ENCODE peak calls at places on chromosomes 16 and 17, in eight cellular contexts. A is IMR-90, Y is hepatocyte, V is GM23338, H is endothelial cell of umbilical vein, Z is PC-3, G is GM23248, D is OCI-LY7. R is an unnamed sample.

GRCh38 chr17:80619535-80620235 is 75.0 kb downstream of the RPTOR start:
- DNase-seq in A (peak; percentile 11), Y (peak; percentile 32), V (no peak), H (no peak), Z (peak; percentile 89), G (peak; percentile 15), D (no peak), R (peak; percentile 70)

GRCh38 chr17:40862985-40863733 is 3.9 kb downstream of the KRT12 start:
- DNase-seq in A (no peak), Y (no peak), V (peak; percentile 96), H (peak; percentile 19), Z (no peak), G (no peak), D (peak; percentile 8), R (peak; percentile 9)

GRCh38 chr16:89822188-89823086 is 5.8 kb upstream of the SPIRE2 start:
- DNase-seq in A (no peak), Y (peak; percentile 77), V (no peak), H (no peak), Z (no peak), G (no peak), D (no peak), R (no peak)

GRCh38 chr17:57080708-57081107 is 4.3 kb upstream of the AKAP1 start:
- DNase-seq in A (peak; percentile 13), Y (no peak), V (no peak), H (no peak), Z (peak; percentile 53), G (peak; percentile 16), D (no peak), R (no peak)

GRCh38 chr16:4032768-4033167 is 83.5 kb downstream of the ADCY9 start:
- DNase-seq in A (peak; percentile 52), Y (no peak), V (no peak), H (peak; percentile 48), Z (no peak), G (peak; percentile 58), D (peak; percentile 31), R (peak; percentile 34)

GRCh38 chr17:9044796-9045470 is 23.6 kb downstream of the NTN1 start:
- DNase-seq in A (no peak), Y (no peak), V (no peak), H (no peak), Z (peak; percentile 8), G (peak; percentile 25), D (no peak), R (no peak)

GRCh38 chr16:81008151-81008789 is 1.3 kb downstream of the CENPN start:
- DNase-seq in A (no peak), Y (no peak), V (no peak), H (peak; percentile 9), Z (no peak), G (no peak), D (no peak), R (peak; percentile 1)

GRCh38 chr17:43774304-43775250 is 4.2 kb downstream of the DUSP3 start:
- DNase-seq in A (no peak), Y (no peak), V (no peak), H (no peak), Z (no peak), G (no peak), D (no peak), R (no peak)

GRCh38 chr17:58520843-58521430 is 6.5 kb upstream of the MTMR4 start:
- DNase-seq in A (peak; percentile 13), Y (peak; percentile 51), V (peak; percentile 83), H (no peak), Z (peak; percentile 32), G (peak; percentile 40), D (peak; percentile 79), R (no peak)

GRCh38 chr17:67071595-67071994 is 27.2 kb downstream of the CACNG1 start:
- DNase-seq in A (no peak), Y (no peak), V (no peak), H (no peak), Z (no peak), G (no peak), D (no peak), R (no peak)

GRCh38 chr16:50213939-50214519 is 52.3 kb upstream of the ADCY7 start:
- DNase-seq in A (peak; percentile 62), Y (peak; percentile 54), V (peak; percentile 52), H (peak; percentile 86), Z (peak; percentile 71), G (peak; percentile 51), D (peak; percentile 55), R (no peak)

GRCh38 chr16:24291932-24292331 is 35.8 kb downstream of the CACNG3 start:
- DNase-seq in A (no peak), Y (no peak), V (no peak), H (no peak), Z (no peak), G (no peak), D (no peak), R (no peak)

GRCh38 chr17:10993126-10993525 is 155.2 kb upstream of the PIRT start:
- DNase-seq in A (no peak), Y (no peak), V (no peak), H (no peak), Z (no peak), G (no peak), D (no peak), R (no peak)

GRCh38 chr17:29160253-29160652 is 19.9 kb downstream of the MYO18A start:
- DNase-seq in A (no peak), Y (no peak), V (no peak), H (no peak), Z (no peak), G (no peak), D (no peak), R (no peak)

GRCh38 chr16:185213-185612 is 5.0 kb downstream of the HBQ1 start:
- DNase-seq in A (no peak), Y (no peak), V (no peak), H (no peak), Z (no peak), G (no peak), D (no peak), R (no peak)
- H4K20me1 ChIP-seq in A (peaks cover 26% of the 10 kb centered on the region), Y (peaks cover 4% of the 10 kb centered on the region), V (no peaks in the 10 kb centered on the region), H (no peaks in the 10 kb centered on the region), Z (no peaks in the 10 kb centered on the region), G (no peaks in the 10 kb centered on the region), D (no peaks in the 10 kb centered on the region), R (no peaks in the 10 kb centered on the region)

GRCh38 chr17:82232322-82232785 is 3.5 kb downstream of the SLC16A3 start:
- DNase-seq in A (no peak), Y (no peak), V (no peak), H (no peak), Z (no peak), G (no peak), D (no peak), R (no peak)
- H3K4me1 ChIP-seq in A (peaks cover 43% of the 10 kb centered on the region), Y (peaks cover 55% of the 10 kb centered on the region), V (no peaks in the 10 kb centered on the region), H (peaks cover 23% of the 10 kb centered on the region), Z (peaks cover 53% of the 10 kb centered on the region), G (peaks cover 3% of the 10 kb centered on the region), D (peaks cover 43% of the 10 kb centered on the region), R (peaks cover 25% of the 10 kb centered on the region)

DNA sequence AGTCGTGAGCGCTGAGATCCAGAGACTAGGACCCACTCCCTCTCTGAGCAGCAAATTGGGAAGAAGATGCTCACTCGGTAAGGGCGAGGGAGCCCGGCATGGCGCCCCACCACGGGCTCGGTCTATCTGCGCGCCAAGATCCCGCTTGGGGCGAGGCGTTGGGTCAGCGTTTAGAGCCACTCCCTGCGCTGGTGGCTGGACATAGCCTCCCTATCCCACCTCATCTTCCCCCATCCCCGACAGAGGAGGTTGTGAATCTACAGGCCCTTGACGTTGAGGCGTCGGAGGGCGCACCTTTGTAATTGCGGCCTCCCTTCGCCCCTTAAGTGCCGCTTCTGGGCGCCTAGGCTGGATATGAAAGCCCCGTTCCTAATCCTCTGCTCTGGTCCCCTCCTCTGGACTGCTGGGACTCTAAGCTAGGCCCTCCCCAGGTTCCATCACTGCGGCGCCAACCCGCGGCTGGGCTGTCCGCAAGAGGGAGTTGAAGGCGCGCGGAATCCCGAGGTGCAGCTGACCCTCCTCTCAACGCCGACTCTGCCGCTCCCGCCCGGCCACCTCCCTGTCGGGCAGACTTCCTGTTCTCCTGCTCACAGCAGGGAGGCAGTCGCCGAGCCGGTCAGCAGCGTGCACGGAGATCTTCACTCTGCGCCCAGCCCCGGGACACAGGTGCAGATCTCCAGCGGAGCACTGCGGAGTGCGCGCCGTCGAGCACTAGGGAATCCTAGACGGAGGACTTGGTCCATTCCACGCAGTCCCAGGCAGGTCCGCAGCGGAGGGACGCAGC is 16.1 kb upstream of the HOXB9 start:
- DNase-seq in A (no peak), Y (no peak), V (peak; percentile 90), H (no peak), Z (no peak), G (no peak), D (no peak), R (no peak)
- H4K20me1 ChIP-seq in A (no peaks in the 10 kb centered on the region), Y (no peaks in the 10 kb centered on the region), V (peaks cover 49% of the 10 kb centered on the region), H (no peaks in the 10 kb centered on the region), Z (no peaks in the 10 kb centered on the region), G (no peaks in the 10 kb centered on the region), D (no peaks in the 10 kb centered on the region), R (no peaks in the 10 kb centered on the region)

GRCh38 chr17:68450391-68450790 is 6.9 kb downstream of the WIPI1 start:
- DNase-seq in A (no peak), Y (no peak), V (no peak), H (no peak), Z (no peak), G (no peak), D (no peak), R (no peak)

GRCh38 chr17:68443974-68444464 is 13.3 kb downstream of the WIPI1 start:
- DNase-seq in A (no peak), Y (no peak), V (no peak), H (no peak), Z (no peak), G (peak; percentile 47), D (no peak), R (no peak)

GRCh38 chr17:68449021-68449739 is 8.1 kb downstream of the WIPI1 start:
- DNase-seq in A (no peak), Y (no peak), V (no peak), H (no peak), Z (no peak), G (no peak), D (no peak), R (no peak)

GRCh38 chr17:68445671-68446070 is 11.6 kb downstream of the WIPI1 start:
- DNase-seq in A (no peak), Y (no peak), V (no peak), H (no peak), Z (no peak), G (no peak), D (no peak), R (no peak)

DNA sequence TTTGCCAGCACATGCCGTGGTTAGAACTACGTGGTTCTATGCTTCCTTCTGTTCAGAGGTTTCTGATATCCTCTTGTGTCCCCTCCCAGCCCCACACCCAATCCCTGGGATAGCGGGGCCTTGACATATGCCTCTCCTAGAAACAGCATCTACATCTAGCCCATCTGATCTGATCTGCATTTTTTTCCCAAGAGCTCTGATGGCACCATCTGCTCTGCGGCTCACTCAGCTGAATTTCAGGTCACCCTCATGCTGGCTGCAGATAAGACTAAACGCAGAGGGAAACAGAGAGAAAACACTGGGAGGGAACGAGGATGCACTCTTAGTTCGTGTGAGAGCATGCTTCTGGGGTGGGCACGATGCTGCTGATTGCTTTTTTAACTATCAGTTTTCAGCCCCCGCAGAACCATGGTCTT is 10.7 kb downstream of the WIPI1 start:
- DNase-seq in A (no peak), Y (no peak), V (no peak), H (no peak), Z (no peak), G (no peak), D (no peak), R (no peak)
- H3K4me1 ChIP-seq in A (no peaks in the 10 kb centered on the region), Y (peaks cover 4% of the 10 kb centered on the region), V (no peaks in the 10 kb centered on the region), H (peaks cover 11% of the 10 kb centered on the region), Z (no peaks in the 10 kb centered on the region), G (peaks cover 13% of the 10 kb centered on the region), D (peaks cover 9% of the 10 kb centered on the region), R (no peaks in the 10 kb centered on the region)